ENCODE peak calls at places on chromosomes 4 and X, in five cellular contexts. One of them, this sample, is unnamed.
A peak's percentile ranks its signal among the peaks of the same experiment; 100 is the strongest.

GRCh38 chr4:153267013-153267412 is 62.8 kb downstream of the TRIM2 start:
- DNase-seq in A549: no peak
- DNase-seq in HepG2: no peak
- DNase-seq in GM12878: no peak
- DNase-seq in K562: no peak
- DNase-seq in this sample: no peak

GRCh38 chr4:43369036-43369594 is 476.6 kb downstream of the GRXCR1 start:
- DNase-seq in A549: no peak
- DNase-seq in HepG2: peak; percentile 15
- DNase-seq in GM12878: no peak
- DNase-seq in K562: no peak
- DNase-seq in this sample: no peak

GRCh38 chrX:154015581-154016264 is 4.0 kb downstream of the IRAK1 start:
- DNase-seq in A549: no peak
- DNase-seq in HepG2: no peak
- DNase-seq in GM12878: no peak
- DNase-seq in K562: no peak
- DNase-seq in this sample: no peak

GRCh38 chr4:3735196-3735595 is 31.0 kb upstream of the ADRA2C start:
- DNase-seq in A549: no peak
- DNase-seq in HepG2: no peak
- DNase-seq in GM12878: no peak
- DNase-seq in K562: no peak
- DNase-seq in this sample: no peak

GRCh38 chrX:120380699-120381098 is 18.8 kb downstream of the ATP1B4 start:
- DNase-seq in A549: peak; percentile 14
- DNase-seq in HepG2: peak; percentile 10
- DNase-seq in GM12878: no peak
- DNase-seq in K562: no peak
- DNase-seq in this sample: peak; percentile 67

GRCh38 chr4:183878571-183878970 is 26.5 kb upstream of the STOX2 start:
- DNase-seq in A549: no peak
- DNase-seq in HepG2: no peak
- DNase-seq in GM12878: no peak
- DNase-seq in K562: no peak
- DNase-seq in this sample: no peak

GRCh38 chr4:76206222-76206942 is 7.2 kb downstream of the SCARB2 start:
- DNase-seq in A549: no peak
- DNase-seq in HepG2: no peak
- DNase-seq in GM12878: no peak
- DNase-seq in K562: no peak
- DNase-seq in this sample: no peak

GRCh38 chr4:181685911-181686310 is 557.3 kb upstream of the TENM3 start:
- DNase-seq in A549: no peak
- DNase-seq in HepG2: no peak
- DNase-seq in GM12878: no peak
- DNase-seq in K562: no peak
- DNase-seq in this sample: no peak

GRCh38 chr4:1690698-1691097 is 6.6 kb upstream of the FAM53A start:
- DNase-seq in A549: no peak
- DNase-seq in HepG2: no peak
- DNase-seq in GM12878: no peak
- DNase-seq in K562: no peak
- DNase-seq in this sample: no peak

GRCh38 chrX:17792842-17793241 is 55.5 kb downstream of the SCML1 start:
- DNase-seq in A549: no peak
- DNase-seq in HepG2: no peak
- DNase-seq in GM12878: no peak
- DNase-seq in K562: no peak
- DNase-seq in this sample: no peak

GRCh38 chr4:86043755-86044592 is 315.9 kb downstream of the MAPK10 start:
- DNase-seq in A549: peak; percentile 6
- DNase-seq in HepG2: peak; percentile 32
- DNase-seq in GM12878: no peak
- DNase-seq in K562: peak; percentile 31
- DNase-seq in this sample: peak; percentile 63

GRCh38 chr4:19930742-19931141 is 321.0 kb upstream of the SLIT2 start:
- DNase-seq in A549: no peak
- DNase-seq in HepG2: no peak
- DNase-seq in GM12878: no peak
- DNase-seq in K562: no peak
- DNase-seq in this sample: no peak

GRCh38 chr4:16218950-16219349 is 7.3 kb downstream of the TAPT1 start:
- DNase-seq in A549: no peak
- DNase-seq in HepG2: no peak
- DNase-seq in GM12878: no peak
- DNase-seq in K562: no peak
- DNase-seq in this sample: no peak

GRCh38 chrX:47366051-47366722 is 4.2 kb upstream of the ZNF157 start:
- DNase-seq in A549: peak; percentile 78
- DNase-seq in HepG2: no peak
- DNase-seq in GM12878: peak; percentile 37
- DNase-seq in K562: peak; percentile 54
- DNase-seq in this sample: peak; percentile 82

GRCh38 chr4:147370881-147371280 is 110.0 kb upstream of the EDNRA start:
- DNase-seq in A549: no peak
- DNase-seq in HepG2: no peak
- DNase-seq in GM12878: no peak
- DNase-seq in K562: no peak
- DNase-seq in this sample: no peak

GRCh38 chr4:87120411-87121162 is 99.8 kb downstream of the KLHL8 start:
- DNase-seq in A549: no peak
- DNase-seq in HepG2: peak; percentile 47
- DNase-seq in GM12878: no peak
- DNase-seq in K562: no peak
- DNase-seq in this sample: no peak

GRCh38 chr4:164779811-164780216 is 25.9 kb downstream of the SMIM31 start:
- DNase-seq in A549: peak; percentile 13
- DNase-seq in HepG2: peak; percentile 13
- DNase-seq in GM12878: peak; percentile 30
- DNase-seq in K562: peak; percentile 7
- DNase-seq in this sample: peak; percentile 78

GRCh38 chrX:41127476-41128192 is 42.4 kb downstream of the USP9X start:
- DNase-seq in A549: no peak
- DNase-seq in HepG2: no peak
- DNase-seq in GM12878: no peak
- DNase-seq in K562: no peak
- DNase-seq in this sample: no peak

GRCh38 chr4:114807759-114808404 is 209.3 kb downstream of the UGT8 start:
- DNase-seq in A549: peak; percentile 4
- DNase-seq in HepG2: peak; percentile 42
- DNase-seq in GM12878: no peak
- DNase-seq in K562: peak; percentile 62
- DNase-seq in this sample: peak; percentile 78

GRCh38 chr4:142353149-142353738 is 492.9 kb downstream of the INPP4B start:
- DNase-seq in A549: no peak
- DNase-seq in HepG2: peak; percentile 27
- DNase-seq in GM12878: no peak
- DNase-seq in K562: peak; percentile 10
- DNase-seq in this sample: peak; percentile 81

GRCh38 chr4:10013722-10014121 is 7.6 kb downstream of the SLC2A9 start:
- DNase-seq in A549: no peak
- DNase-seq in HepG2: no peak
- DNase-seq in GM12878: no peak
- DNase-seq in K562: peak; percentile 68
- DNase-seq in this sample: peak; percentile 87

GRCh38 chr4:17670423-17670822 is 56.0 kb downstream of the MED28 start:
- DNase-seq in A549: no peak
- DNase-seq in HepG2: no peak
- DNase-seq in GM12878: no peak
- DNase-seq in K562: peak; percentile 69
- DNase-seq in this sample: no peak

GRCh38 chr4:15021946-15022345 is 19.7 kb downstream of the CPEB2 start:
- DNase-seq in A549: no peak
- DNase-seq in HepG2: no peak
- DNase-seq in GM12878: no peak
- DNase-seq in K562: no peak
- DNase-seq in this sample: no peak

GRCh38 chrX:150763303-150763797 is 70.2 kb downstream of the MTMR1 start:
- DNase-seq in A549: no peak
- DNase-seq in HepG2: no peak
- DNase-seq in GM12878: no peak
- DNase-seq in K562: no peak
- DNase-seq in this sample: no peak

GRCh38 chrX:130523460-130524394 is 121.9 kb downstream of the RBMX2 start:
- DNase-seq in A549: no peak
- DNase-seq in HepG2: no peak
- DNase-seq in GM12878: no peak
- DNase-seq in K562: peak; percentile 78
- DNase-seq in this sample: peak; percentile 70

GRCh38 chr4:80266267-80266901 is at the start of gene FGF5:
- DNase-seq in A549: no peak
- DNase-seq in HepG2: no peak
- DNase-seq in GM12878: no peak
- DNase-seq in K562: peak; percentile 84
- DNase-seq in this sample: peak; percentile 53

GRCh38 chrX:132689741-132690140 is 200.9 kb upstream of the MBNL3 start:
- DNase-seq in A549: no peak
- DNase-seq in HepG2: no peak
- DNase-seq in GM12878: no peak
- DNase-seq in K562: no peak
- DNase-seq in this sample: no peak

DNA sequence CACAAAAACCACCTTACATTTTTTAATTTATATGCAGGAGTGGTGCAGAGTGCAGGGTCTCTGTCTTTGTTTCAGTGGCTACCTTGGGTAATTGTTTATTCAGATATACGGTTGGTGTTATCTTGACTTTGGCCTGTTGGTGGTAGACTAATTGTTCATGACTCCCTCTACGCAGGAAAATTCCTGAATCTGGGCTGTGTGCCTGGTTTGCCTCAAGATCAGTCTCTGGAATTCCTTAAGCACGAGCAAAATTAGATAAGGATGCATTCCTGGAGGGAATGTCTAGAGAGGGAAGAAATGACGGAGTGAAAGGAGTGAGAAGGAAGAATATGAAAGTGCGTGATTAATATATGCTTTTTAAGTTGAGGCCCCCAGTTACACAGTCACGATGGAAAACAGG is 576.9 kb upstream of the PCDH10 start:
- DNase-seq in A549: no peak
- DNase-seq in HepG2: no peak
- DNase-seq in GM12878: no peak
- DNase-seq in K562: no peak
- DNase-seq in this sample: peak; percentile 16
- TF ChIP-seq JUNB in A549: no peak
- TF ChIP-seq JUNB in HepG2: no peak
- TF ChIP-seq JUNB in GM12878: no peak
- TF ChIP-seq JUNB in K562: no peak
- TF ChIP-seq JUNB in this sample: no peak

DNA sequence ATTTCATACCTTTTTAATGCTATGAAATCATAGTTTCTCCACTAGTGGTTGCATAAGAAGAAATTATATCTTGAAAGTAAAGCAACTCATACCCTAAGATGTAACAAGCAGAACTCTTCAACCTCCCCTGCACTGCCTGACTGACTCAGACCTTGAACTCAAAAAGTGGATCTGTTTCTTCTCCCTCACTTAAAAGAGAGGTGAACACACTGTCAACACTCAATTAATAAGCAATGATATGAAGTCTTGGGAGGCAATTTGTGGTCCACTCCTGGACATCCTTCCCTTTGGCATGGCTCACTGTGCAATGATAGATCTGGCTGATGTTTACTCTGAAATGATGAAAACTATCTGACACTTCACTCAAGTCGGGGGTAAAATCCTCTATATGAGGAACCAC is 282.0 kb upstream of the DKK2 start:
- DNase-seq in A549: no peak
- DNase-seq in HepG2: no peak
- DNase-seq in GM12878: no peak
- DNase-seq in K562: no peak
- DNase-seq in this sample: no peak
- TF ChIP-seq JUNB in A549: no peak
- TF ChIP-seq JUNB in HepG2: no peak
- TF ChIP-seq JUNB in GM12878: no peak
- TF ChIP-seq JUNB in K562: no peak
- TF ChIP-seq JUNB in this sample: no peak

DNA sequence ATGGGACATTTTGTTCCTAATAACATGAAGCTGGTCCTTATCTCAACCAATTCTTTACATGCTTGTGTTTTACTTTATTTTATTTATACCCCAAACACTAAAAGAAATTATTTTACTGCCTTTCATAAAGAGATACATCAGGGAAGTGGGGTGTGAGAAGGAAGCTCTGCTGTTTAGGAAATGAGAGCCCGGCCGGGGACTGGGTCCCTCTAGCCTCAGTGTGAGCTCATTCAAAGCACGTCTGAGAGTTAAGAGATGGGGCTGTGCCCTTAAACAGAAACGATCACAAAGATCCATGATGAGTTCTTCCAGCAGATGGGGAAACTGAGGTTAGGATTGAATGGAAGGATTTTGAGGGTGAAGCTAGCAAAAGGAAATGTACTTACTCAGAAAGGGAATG is 93.2 kb upstream of the LNX1 start:
- DNase-seq in A549: no peak
- DNase-seq in HepG2: no peak
- DNase-seq in GM12878: no peak
- DNase-seq in K562: no peak
- DNase-seq in this sample: no peak
- TF ChIP-seq JUNB in A549: no peak
- TF ChIP-seq JUNB in HepG2: no peak
- TF ChIP-seq JUNB in GM12878: no peak
- TF ChIP-seq JUNB in K562: no peak
- TF ChIP-seq JUNB in this sample: no peak

GRCh38 chr4:184983660-184984356 is 34.5 kb upstream of the HELT start:
- DNase-seq in A549: peak; percentile 26
- DNase-seq in HepG2: peak; percentile 42
- DNase-seq in GM12878: peak; percentile 24
- DNase-seq in K562: peak; percentile 70
- DNase-seq in this sample: peak; percentile 83
- TF ChIP-seq JUNB in A549: no peak
- TF ChIP-seq JUNB in HepG2: no peak
- TF ChIP-seq JUNB in GM12878: no peak
- TF ChIP-seq JUNB in K562: no peak
- TF ChIP-seq JUNB in this sample: no peak

DNA sequence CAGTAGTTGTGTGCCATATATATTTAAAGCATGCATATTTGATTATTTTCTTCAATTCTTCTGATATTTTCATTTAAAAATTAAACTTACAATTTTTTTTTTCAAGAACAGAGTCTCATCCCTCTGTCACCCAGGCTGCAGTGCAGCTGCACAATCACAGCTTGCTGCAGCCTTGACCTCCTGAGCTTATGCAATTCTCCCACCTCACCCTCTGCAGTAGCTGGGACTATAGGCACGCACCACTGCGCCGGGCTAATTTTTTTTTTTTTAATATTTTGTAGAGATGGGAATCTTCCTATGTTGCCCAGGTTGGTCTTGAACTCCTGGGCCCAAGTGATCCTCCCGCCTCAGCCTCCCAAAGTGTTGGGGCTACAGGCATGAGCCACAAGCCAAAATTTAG is 5.8 kb upstream of the DCLK2 start:
- DNase-seq in A549: no peak
- DNase-seq in HepG2: no peak
- DNase-seq in GM12878: no peak
- DNase-seq in K562: no peak
- DNase-seq in this sample: no peak
- TF ChIP-seq JUNB in A549: no peak
- TF ChIP-seq JUNB in HepG2: no peak
- TF ChIP-seq JUNB in GM12878: no peak
- TF ChIP-seq JUNB in K562: no peak
- TF ChIP-seq JUNB in this sample: no peak